ENCODE peak calls at places on chromosomes 12 and 14, in five cellular contexts. P is NAMALWA; Q is heart left ventricle; R is GM23248; Y is activated T-cell treated with anti-CD3 and anti-CD28 coated beads, Interleukin-2, amount 50 U/mL, for 48 hours. G is an unnamed sample.

GRCh38 chr12:13962699-13963098 is 18.7 kb downstream of the GRIN2B start:
- DNase-seq in Y (no peak), P (peak), Q (no peak), R (peak), G (no peak)

GRCh38 chr12:23245186-23245585 is 620.2 kb downstream of the ETNK1 start:
- DNase-seq in R (no peak), Q (no peak), Y (no peak), P (no peak), G (no peak)

GRCh38 chr12:124140889-124141550 is 153.9 kb upstream of the RFLNA start:
- DNase-seq in Y (no peak), P (no peak), Q (no peak), R (no peak), G (no peak)

GRCh38 chr14:101525646-101526527 is 35.4 kb upstream of the DIO3 start:
- DNase-seq in R (no peak), P (no peak), Y (no peak), Q (no peak), G (no peak)

GRCh38 chr12:46504494-46504893 is 131.9 kb upstream of the SLC38A2 start:
- DNase-seq in Y (no peak), Q (no peak), P (no peak), R (no peak), G (no peak)

GRCh38 chr14:55382483-55382882 is 29.1 kb downstream of the ATG14 start:
- DNase-seq in P (no peak), Q (no peak), Y (no peak), R (no peak), G (no peak)

GRCh38 chr12:34288963-34289345 is 266.7 kb downstream of the ALG10 start:
- DNase-seq in Q (no peak), R (no peak), Y (no peak), P (no peak), G (no peak)

GRCh38 chr12:7959278-7960063 is 23.5 kb upstream of the SLC2A3 start:
- DNase-seq in Q (no peak), Y (peak), R (peak), P (peak), G (no peak)

GRCh38 chr14:36553650-36554260 is 28.7 kb downstream of the NKX2-8 start:
- DNase-seq in Y (no peak), Q (no peak), P (peak), R (peak), G (peak)

GRCh38 chr14:104240426-104241157 is 102.2 kb downstream of the KIF26A start:
- DNase-seq in Q (no peak), Y (no peak), R (no peak), P (no peak), G (no peak)

GRCh38 chr12:11657511-11657910 is 8.0 kb downstream of the ETV6 start:
- DNase-seq in Y (no peak), P (no peak), R (peak), Q (no peak), G (no peak)

GRCh38 chr14:88417594-88417993 is 32.1 kb downstream of the SPATA7 start:
- DNase-seq in Q (no peak), Y (no peak), R (no peak), P (no peak), G (no peak)

GRCh38 chr14:97077687-97078086 is 280.5 kb downstream of the VRK1 start:
- DNase-seq in R (no peak), P (no peak), Q (no peak), Y (no peak), G (no peak)

GRCh38 chr12:38385492-38385864 is 68.9 kb downstream of the ALG10B start:
- DNase-seq in P (no peak), R (no peak), Q (no peak), Y (no peak), G (no peak)

GRCh38 chr12:2640709-2641108 is 154.1 kb upstream of the FKBP4 start:
- DNase-seq in R (peak), Q (peak), P (no peak), Y (peak), G (peak)

GRCh38 chr12:95790025-95790911 is at the start of gene NTN4:
- DNase-seq in Y (peak), Q (peak), P (no peak), R (peak), G (no peak)

GRCh38 chr12:56469007-56469930 is 891 bp downstream of the SPRYD4 start:
- DNase-seq in R (peak), Q (no peak), Y (peak), P (no peak), G (no peak)

GRCh38 chr14:69712637-69713088 is 54.3 kb upstream of the SRSF5 start:
- DNase-seq in R (no peak), Q (peak), Y (no peak), P (no peak), G (no peak)

GRCh38 chr14:64761441-64762043 is 57.3 kb downstream of the PLEKHG3 start:
- DNase-seq in Y (no peak), P (peak), Q (peak), R (peak), G (no peak)

GRCh38 chr14:88044129-88044727 is 39.3 kb downstream of the GPR65 start:
- DNase-seq in R (peak), Y (no peak), Q (no peak), P (no peak), G (no peak)

GRCh38 chr12:61536525-61536924 is 723.7 kb upstream of the USP15 start:
- DNase-seq in Y (no peak), P (no peak), R (peak), Q (no peak), G (no peak)

GRCh38 chr12:6828671-6829531 is 694 bp downstream of the P3H3 start:
- DNase-seq in R (peak), Y (peak), P (no peak), Q (peak), G (peak)

GRCh38 chr14:102999227-102999895 is 58.0 kb downstream of the CDC42BPB start:
- DNase-seq in Y (no peak), R (peak), P (no peak), Q (no peak), G (no peak)

GRCh38 chr12:58923781-58924180 is 3.5 kb upstream of the LRIG3 start:
- DNase-seq in P (no peak), Q (no peak), Y (no peak), R (no peak), G (no peak)